ENCODE peak calls at places on chromosomes 7 and 10, in four cellular contexts. One of them, this sample, is unnamed.

GRCh38 chr7:115037128-115037802 is 115.4 kb downstream of the MDFIC start:
- DNase-seq in activated CD8-positive, alpha-beta memory T cell treated with anti-CD3 and anti-CD28 coated beads for 24 hours: no peak
- DNase-seq in stimulated activated CD4-positive, alpha-beta T cell treated with anti-CD3 and anti-CD28 coated beads, Interleukin-1b, Interleukin-23, amount 100 ng/mL, for 1 hour: no peak
- DNase-seq in GM04504: no peak
- DNase-seq in this sample: no peak

GRCh38 chr10:122333037-122333436 is 41.5 kb upstream of the PLEKHA1 start:
- DNase-seq in stimulated activated CD4-positive, alpha-beta T cell treated with anti-CD3 and anti-CD28 coated beads, Interleukin-1b, Interleukin-23, amount 100 ng/mL, for 1 hour: no peak
- DNase-seq in GM04504: no peak
- DNase-seq in activated CD8-positive, alpha-beta memory T cell treated with anti-CD3 and anti-CD28 coated beads for 24 hours: no peak
- DNase-seq in this sample: no peak

GRCh38 chr10:47378606-47379444 is 5.3 kb downstream of the ZNF488 start:
- DNase-seq in GM04504: no peak
- DNase-seq in stimulated activated CD4-positive, alpha-beta T cell treated with anti-CD3 and anti-CD28 coated beads, Interleukin-1b, Interleukin-23, amount 100 ng/mL, for 1 hour: no peak
- DNase-seq in activated CD8-positive, alpha-beta memory T cell treated with anti-CD3 and anti-CD28 coated beads for 24 hours: peak
- DNase-seq in this sample: no peak

GRCh38 chr10:122939819-122940543 is 14.0 kb downstream of the C10orf88 start:
- DNase-seq in stimulated activated CD4-positive, alpha-beta T cell treated with anti-CD3 and anti-CD28 coated beads, Interleukin-1b, Interleukin-23, amount 100 ng/mL, for 1 hour: no peak
- DNase-seq in activated CD8-positive, alpha-beta memory T cell treated with anti-CD3 and anti-CD28 coated beads for 24 hours: no peak
- DNase-seq in GM04504: no peak
- DNase-seq in this sample: no peak

GRCh38 chr7:123916240-123916724 is 8.8 kb upstream of the SPAM1 start:
- DNase-seq in GM04504: peak
- DNase-seq in stimulated activated CD4-positive, alpha-beta T cell treated with anti-CD3 and anti-CD28 coated beads, Interleukin-1b, Interleukin-23, amount 100 ng/mL, for 1 hour: no peak
- DNase-seq in activated CD8-positive, alpha-beta memory T cell treated with anti-CD3 and anti-CD28 coated beads for 24 hours: no peak
- DNase-seq in this sample: no peak

GRCh38 chr7:128170461-128170860 is 70.6 kb upstream of the LEP start:
- DNase-seq in stimulated activated CD4-positive, alpha-beta T cell treated with anti-CD3 and anti-CD28 coated beads, Interleukin-1b, Interleukin-23, amount 100 ng/mL, for 1 hour: no peak
- DNase-seq in activated CD8-positive, alpha-beta memory T cell treated with anti-CD3 and anti-CD28 coated beads for 24 hours: no peak
- DNase-seq in GM04504: no peak
- DNase-seq in this sample: no peak

GRCh38 chr7:89123871-89124270 is 328.3 kb upstream of the TEX47 start:
- DNase-seq in GM04504: no peak
- DNase-seq in activated CD8-positive, alpha-beta memory T cell treated with anti-CD3 and anti-CD28 coated beads for 24 hours: no peak
- DNase-seq in stimulated activated CD4-positive, alpha-beta T cell treated with anti-CD3 and anti-CD28 coated beads, Interleukin-1b, Interleukin-23, amount 100 ng/mL, for 1 hour: no peak
- DNase-seq in this sample: no peak

GRCh38 chr7:90625051-90625450 is 28.9 kb downstream of the CDK14 start:
- DNase-seq in GM04504: no peak
- DNase-seq in activated CD8-positive, alpha-beta memory T cell treated with anti-CD3 and anti-CD28 coated beads for 24 hours: no peak
- DNase-seq in stimulated activated CD4-positive, alpha-beta T cell treated with anti-CD3 and anti-CD28 coated beads, Interleukin-1b, Interleukin-23, amount 100 ng/mL, for 1 hour: no peak
- DNase-seq in this sample: no peak

GRCh38 chr7:159105845-159106614 is 38.6 kb downstream of the VIPR2 start:
- DNase-seq in stimulated activated CD4-positive, alpha-beta T cell treated with anti-CD3 and anti-CD28 coated beads, Interleukin-1b, Interleukin-23, amount 100 ng/mL, for 1 hour: no peak
- DNase-seq in activated CD8-positive, alpha-beta memory T cell treated with anti-CD3 and anti-CD28 coated beads for 24 hours: no peak
- DNase-seq in GM04504: no peak
- DNase-seq in this sample: no peak

GRCh38 chr7:1276626-1277175 is 44.0 kb downstream of the UNCX start:
- DNase-seq in stimulated activated CD4-positive, alpha-beta T cell treated with anti-CD3 and anti-CD28 coated beads, Interleukin-1b, Interleukin-23, amount 100 ng/mL, for 1 hour: no peak
- DNase-seq in GM04504: no peak
- DNase-seq in activated CD8-positive, alpha-beta memory T cell treated with anti-CD3 and anti-CD28 coated beads for 24 hours: no peak
- DNase-seq in this sample: no peak

GRCh38 chr7:130272456-130273080 is 5.9 kb downstream of the CPA2 start:
- DNase-seq in activated CD8-positive, alpha-beta memory T cell treated with anti-CD3 and anti-CD28 coated beads for 24 hours: no peak
- DNase-seq in GM04504: no peak
- DNase-seq in stimulated activated CD4-positive, alpha-beta T cell treated with anti-CD3 and anti-CD28 coated beads, Interleukin-1b, Interleukin-23, amount 100 ng/mL, for 1 hour: no peak
- DNase-seq in this sample: no peak

GRCh38 chr7:72183835-72184234 is 228.3 kb downstream of the CALN1 start:
- DNase-seq in stimulated activated CD4-positive, alpha-beta T cell treated with anti-CD3 and anti-CD28 coated beads, Interleukin-1b, Interleukin-23, amount 100 ng/mL, for 1 hour: no peak
- DNase-seq in GM04504: no peak
- DNase-seq in activated CD8-positive, alpha-beta memory T cell treated with anti-CD3 and anti-CD28 coated beads for 24 hours: no peak
- DNase-seq in this sample: no peak

GRCh38 chr7:157471259-157472125 is 134.7 kb downstream of the DNAJB6 start:
- DNase-seq in activated CD8-positive, alpha-beta memory T cell treated with anti-CD3 and anti-CD28 coated beads for 24 hours: no peak
- DNase-seq in stimulated activated CD4-positive, alpha-beta T cell treated with anti-CD3 and anti-CD28 coated beads, Interleukin-1b, Interleukin-23, amount 100 ng/mL, for 1 hour: no peak
- DNase-seq in GM04504: no peak
- DNase-seq in this sample: no peak

GRCh38 chr10:100670828-100671479 is 74.4 kb upstream of the PAX2 start:
- DNase-seq in stimulated activated CD4-positive, alpha-beta T cell treated with anti-CD3 and anti-CD28 coated beads, Interleukin-1b, Interleukin-23, amount 100 ng/mL, for 1 hour: peak
- DNase-seq in GM04504: no peak
- DNase-seq in activated CD8-positive, alpha-beta memory T cell treated with anti-CD3 and anti-CD28 coated beads for 24 hours: peak
- DNase-seq in this sample: no peak

GRCh38 chr10:43305881-43306280 is 39.0 kb upstream of the RASGEF1A start:
- DNase-seq in GM04504: no peak
- DNase-seq in stimulated activated CD4-positive, alpha-beta T cell treated with anti-CD3 and anti-CD28 coated beads, Interleukin-1b, Interleukin-23, amount 100 ng/mL, for 1 hour: no peak
- DNase-seq in activated CD8-positive, alpha-beta memory T cell treated with anti-CD3 and anti-CD28 coated beads for 24 hours: no peak
- DNase-seq in this sample: no peak

GRCh38 chr10:110644598-110645462 is 694 bp downstream of the RBM20 start:
- DNase-seq in GM04504: no peak
- DNase-seq in stimulated activated CD4-positive, alpha-beta T cell treated with anti-CD3 and anti-CD28 coated beads, Interleukin-1b, Interleukin-23, amount 100 ng/mL, for 1 hour: no peak
- DNase-seq in activated CD8-positive, alpha-beta memory T cell treated with anti-CD3 and anti-CD28 coated beads for 24 hours: no peak
- DNase-seq in this sample: no peak

GRCh38 chr7:93715234-93715633 is 140.7 kb upstream of the CALCR start:
- DNase-seq in stimulated activated CD4-positive, alpha-beta T cell treated with anti-CD3 and anti-CD28 coated beads, Interleukin-1b, Interleukin-23, amount 100 ng/mL, for 1 hour: no peak
- DNase-seq in GM04504: peak
- DNase-seq in activated CD8-positive, alpha-beta memory T cell treated with anti-CD3 and anti-CD28 coated beads for 24 hours: peak
- DNase-seq in this sample: no peak

GRCh38 chr7:132379292-132379691 is 197.0 kb downstream of the PLXNA4 start:
- DNase-seq in activated CD8-positive, alpha-beta memory T cell treated with anti-CD3 and anti-CD28 coated beads for 24 hours: no peak
- DNase-seq in GM04504: no peak
- DNase-seq in stimulated activated CD4-positive, alpha-beta T cell treated with anti-CD3 and anti-CD28 coated beads, Interleukin-1b, Interleukin-23, amount 100 ng/mL, for 1 hour: no peak
- DNase-seq in this sample: no peak

GRCh38 chr7:893686-894085 is 17.3 kb downstream of the GET4 start:
- DNase-seq in stimulated activated CD4-positive, alpha-beta T cell treated with anti-CD3 and anti-CD28 coated beads, Interleukin-1b, Interleukin-23, amount 100 ng/mL, for 1 hour: no peak
- DNase-seq in GM04504: no peak
- DNase-seq in activated CD8-positive, alpha-beta memory T cell treated with anti-CD3 and anti-CD28 coated beads for 24 hours: no peak
- DNase-seq in this sample: no peak

This sample was measured in AG09309.